ENCODE peak calls at places on chromosomes 5 and 9, in six cellular contexts. P is cardiac muscle cell; B is psoas muscle; Q is CD8-positive, alpha-beta memory T cell; S is H7; O is naive thymus-derived CD4-positive, alpha-beta T cell. N is an unnamed sample.

GRCh38 chr5:172414618-172415599 is 39.4 kb downstream of the SH3PXD2B start:
- DNase-seq in P (no peak), B (peak), Q (no peak), S (no peak), O (no peak), N (peak)

GRCh38 chr5:122112733-122113558 is 16.4 kb upstream of the ZNF474 start:
- DNase-seq in P (no peak), B (no peak), Q (no peak), S (no peak), O (no peak), N (no peak)

GRCh38 chr9:137534256-137535119 is 15.7 kb downstream of the PNPLA7 start:
- DNase-seq in P (peak), B (no peak), Q (peak), S (peak), O (no peak), N (peak)

GRCh38 chr5:88677502-88677901 is 205.5 kb downstream of the MEF2C start:
- DNase-seq in P (no peak), B (no peak), Q (no peak), S (no peak), O (no peak), N (no peak)

GRCh38 chr5:171342362-171343111 is 33.5 kb downstream of the TLX3 start:
- DNase-seq in P (peak), B (no peak), Q (no peak), S (peak), O (no peak), N (peak)

GRCh38 chr5:98774192-98775046 is 956 bp downstream of the RGMB start:
- DNase-seq in P (peak), B (peak), Q (peak), S (peak), O (peak), N (peak)

GRCh38 chr5:32461441-32462120 is 17.0 kb upstream of the ZFR start:
- DNase-seq in P (no peak), B (no peak), Q (no peak), S (no peak), O (no peak), N (peak)

GRCh38 chr9:128892223-128892892 is 10.4 kb downstream of the LRRC8A start:
- DNase-seq in P (no peak), B (peak), Q (no peak), S (peak), O (no peak), N (peak)

GRCh38 chr9:128706671-128707381 is 4.5 kb downstream of the PKN3 start:
- DNase-seq in P (no peak), B (peak), Q (no peak), S (peak), O (no peak), N (no peak)

GRCh38 chr5:167794121-167794520 is 497.3 kb upstream of the WWC1 start:
- DNase-seq in P (no peak), B (no peak), Q (no peak), S (no peak), O (no peak), N (no peak)

GRCh38 chr5:318341-318897 is 3.1 kb upstream of the AHRR start:
- DNase-seq in P (no peak), B (peak), Q (no peak), S (peak), O (no peak), N (peak)

GRCh38 chr5:168995024-168995423 is 305.9 kb downstream of the SLIT3 start:
- DNase-seq in P (no peak), B (no peak), Q (no peak), S (no peak), O (no peak), N (no peak)

GRCh38 chr9:99820330-99821186 is 1.1 kb upstream of the NR4A3 start:
- DNase-seq in P (peak), B (peak), Q (peak), S (peak), O (peak), N (peak)

GRCh38 chr9:4177970-4178758 is 121.7 kb downstream of the GLIS3 start:
- DNase-seq in P (no peak), B (no peak), Q (no peak), S (no peak), O (no peak), N (no peak)

GRCh38 chr9:131657456-131657855 is 82.4 kb downstream of the RAPGEF1 start:
- DNase-seq in P (no peak), B (no peak), Q (no peak), S (no peak), O (no peak), N (no peak)

GRCh38 chr9:20216438-20216837 is 405.9 kb downstream of the MLLT3 start:
- DNase-seq in P (no peak), B (no peak), Q (no peak), S (no peak), O (no peak), N (no peak)

GRCh38 chr5:68217476-68217984 is 2.0 kb downstream of the PIK3R1 start:
- DNase-seq in P (no peak), B (no peak), Q (no peak), S (no peak), O (no peak), N (peak)

GRCh38 chr5:35083150-35083549 is 35.4 kb upstream of the AGXT2 start:
- DNase-seq in P (no peak), B (no peak), Q (no peak), S (no peak), O (no peak), N (no peak)

GRCh38 chr5:14988210-14988609 is 116.6 kb upstream of the ANKH start:
- DNase-seq in P (no peak), B (no peak), Q (no peak), S (no peak), O (no peak), N (no peak)

GRCh38 chr9:1978941-1979340 is 36.2 kb upstream of the SMARCA2 start:
- DNase-seq in P (no peak), B (peak), Q (no peak), S (no peak), O (no peak), N (peak)

GRCh38 chr9:1980387-1980786 is 34.8 kb upstream of the SMARCA2 start:
- DNase-seq in P (no peak), B (no peak), Q (no peak), S (no peak), O (no peak), N (no peak)

GRCh38 chr9:1982074-1982473 is 33.1 kb upstream of the SMARCA2 start:
- DNase-seq in P (no peak), B (no peak), Q (no peak), S (no peak), O (no peak), N (no peak)

GRCh38 chr9:1977026-1977425 is 38.1 kb upstream of the SMARCA2 start:
- DNase-seq in P (no peak), B (no peak), Q (no peak), S (no peak), O (no peak), N (no peak)

GRCh38 chr9:1979815-1980367 is 35.3 kb upstream of the SMARCA2 start:
- DNase-seq in P (no peak), B (peak), Q (no peak), S (no peak), O (no peak), N (peak)
- H3K4me3 ChIP-seq in P (no peak), B (no peak), Q (no peak), S (no peak), O (no peak), N (no peak)

DNA sequence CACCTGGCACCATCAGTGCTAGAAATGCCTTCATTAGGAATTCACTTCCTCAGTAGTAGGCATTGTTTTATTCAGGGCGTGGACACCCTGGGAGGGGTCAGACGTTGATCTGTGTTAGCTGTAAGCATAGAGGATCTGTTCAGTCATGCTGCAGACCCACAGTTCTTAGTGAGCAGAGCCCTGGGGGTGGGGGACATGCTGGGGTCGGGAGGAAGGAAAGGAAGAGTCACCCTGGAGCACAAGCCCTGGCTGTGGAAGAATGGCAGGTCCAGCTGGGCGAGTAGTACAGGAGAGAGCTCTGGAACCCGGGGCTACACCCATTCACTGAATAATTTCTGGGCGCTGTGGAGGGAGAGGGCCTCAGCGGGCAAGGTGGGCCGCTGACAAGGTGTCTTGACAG is 172.5 kb downstream of the FSTL4 start:
- DNase-seq in P (no peak), B (no peak), Q (no peak), S (no peak), O (peak), N (no peak)
- H3K4me3 ChIP-seq in P (no peak), B (no peak), Q (no peak), S (no peak), O (no peak), N (no peak)

GRCh38 chr9:37904647-37905505 is 949 bp upstream of the SLC25A51 start:
- DNase-seq in P (no peak), B (no peak), Q (no peak), S (peak), O (no peak), N (peak)
- H3K4me3 ChIP-seq in P (peak), B (peak), Q (peak), S (peak), O (peak), N (peak)

DNA sequence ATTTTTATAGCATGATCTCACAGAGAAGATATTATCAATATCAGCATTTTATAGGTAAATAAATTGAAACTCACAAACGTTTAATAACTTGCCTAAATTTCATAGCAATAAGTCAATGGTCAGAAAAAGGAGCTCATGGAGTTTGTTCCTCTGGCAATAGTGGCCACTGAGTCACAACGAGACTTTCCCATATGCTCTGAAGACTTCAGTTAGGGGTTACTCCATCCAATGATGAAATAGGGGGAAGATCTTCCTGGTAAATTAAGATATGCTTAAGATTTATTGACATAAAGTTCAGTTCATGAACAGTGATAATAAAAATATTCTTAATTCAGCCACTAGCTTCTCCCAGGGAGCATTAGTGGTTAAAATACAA is 43.5 kb upstream of the HTR4 start:
- DNase-seq in P (no peak), B (no peak), Q (no peak), S (no peak), O (no peak), N (no peak)
- H3K4me3 ChIP-seq in P (no peak), B (no peak), Q (no peak), S (no peak), O (no peak), N (no peak)

GRCh38 chr9:37645903-37646506 is 4.7 kb upstream of the FRMPD1 start:
- DNase-seq in P (peak), B (no peak), Q (no peak), S (no peak), O (no peak), N (no peak)

GRCh38 chr9:37653385-37653784 is 2.6 kb downstream of the FRMPD1 start:
- DNase-seq in P (no peak), B (no peak), Q (no peak), S (no peak), O (no peak), N (no peak)

GRCh38 chr9:37650299-37650872 is 368 bp upstream of the FRMPD1 start:
- DNase-seq in P (no peak), B (no peak), Q (no peak), S (no peak), O (no peak), N (no peak)

GRCh38 chr9:37656936-37657335 is 6.2 kb downstream of the FRMPD1 start:
- DNase-seq in P (no peak), B (no peak), Q (no peak), S (no peak), O (no peak), N (no peak)

GRCh38 chr9:37650873-37651768 is at the start of gene FRMPD1:
- DNase-seq in P (peak), B (peak), Q (peak), S (peak), O (peak), N (peak)
- H3K4me3 ChIP-seq in P (peak), B (peak), Q (peak), S (peak), O (peak), N (peak)

DNA sequence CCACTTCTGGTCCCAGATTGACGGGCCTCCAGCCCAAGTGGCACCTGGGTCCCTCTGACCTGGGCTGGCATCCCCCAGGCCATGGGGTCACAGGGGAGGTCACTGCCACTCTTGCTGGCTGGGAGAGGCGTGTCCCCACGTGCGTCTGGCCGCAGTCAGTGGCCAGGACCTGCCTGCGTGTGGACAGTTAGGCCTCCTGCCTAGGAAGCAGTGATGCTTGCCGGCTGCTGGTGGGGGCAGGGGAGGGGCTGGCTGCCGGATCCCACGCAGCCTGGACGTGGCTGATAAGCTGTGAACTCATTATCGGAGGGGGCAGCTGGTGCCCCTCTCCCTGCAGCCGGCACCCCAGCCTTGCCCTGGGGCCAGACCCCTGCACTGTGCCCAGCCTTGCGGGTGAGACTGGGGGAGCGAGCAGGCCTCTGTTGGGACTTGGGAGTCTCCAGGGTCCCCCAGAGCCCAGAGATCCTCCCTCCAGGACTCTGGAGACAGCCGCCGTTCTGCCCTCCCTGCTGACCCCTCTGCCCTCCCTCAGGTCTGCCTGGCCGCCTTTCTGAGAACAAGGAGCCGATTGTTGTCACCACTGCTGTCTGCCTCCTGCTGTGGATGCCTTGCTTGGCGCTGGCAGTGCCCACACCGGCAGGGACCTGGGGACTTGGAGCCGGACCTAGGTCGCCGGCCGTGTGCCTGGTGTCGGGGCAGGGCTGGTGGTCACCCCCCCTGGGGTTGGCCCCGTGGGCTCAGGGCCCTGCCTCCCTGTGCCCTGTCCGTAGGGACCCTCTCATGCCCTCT is 12.3 kb downstream of the RXRA start:
- DNase-seq in P (no peak), B (no peak), Q (no peak), S (no peak), O (no peak), N (no peak)
- H3K4me3 ChIP-seq in P (no peak), B (peak), Q (no peak), S (no peak), O (no peak), N (no peak)

DNA sequence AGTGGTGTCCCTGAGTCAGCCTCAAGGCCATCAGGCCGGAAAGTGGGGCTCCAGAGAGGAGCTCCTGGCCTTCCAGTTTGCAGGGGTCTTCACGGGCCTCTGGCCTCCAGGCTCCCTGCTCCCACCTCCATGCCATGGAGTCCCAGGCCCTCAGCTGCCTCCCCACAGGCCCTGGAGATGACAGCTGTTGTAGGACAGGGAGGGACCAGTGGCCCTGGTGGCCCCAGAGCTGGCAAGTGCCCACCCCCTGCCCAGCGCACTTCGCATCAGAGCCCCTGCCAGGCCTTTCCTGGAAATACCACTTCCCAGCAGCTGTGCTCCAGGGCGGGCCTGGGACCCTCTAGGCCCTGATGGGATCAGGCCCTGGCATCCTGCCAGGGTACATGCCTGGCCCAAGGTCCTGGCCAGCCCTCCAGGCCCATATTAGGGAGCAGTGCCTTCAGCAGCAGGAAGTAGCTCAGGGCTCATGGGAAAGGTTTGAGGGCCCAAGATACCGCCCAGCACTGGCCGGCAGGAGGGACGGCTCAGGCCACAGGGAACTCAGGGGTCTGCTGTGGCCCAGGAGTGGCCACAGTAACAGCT is 2.5 kb downstream of the KCNT1 start:
- DNase-seq in P (peak), B (no peak), Q (no peak), S (no peak), O (no peak), N (no peak)
- H3K4me3 ChIP-seq in P (no peak), B (no peak), Q (no peak), S (no peak), O (no peak), N (no peak)

GRCh38 chr5:177502886-177503285 is 5.5 kb upstream of the PDLIM7 start:
- DNase-seq in P (no peak), B (no peak), Q (no peak), S (no peak), O (no peak), N (no peak)
- H3K4me3 ChIP-seq in P (no peak), B (no peak), Q (no peak), S (no peak), O (no peak), N (no peak)

DNA sequence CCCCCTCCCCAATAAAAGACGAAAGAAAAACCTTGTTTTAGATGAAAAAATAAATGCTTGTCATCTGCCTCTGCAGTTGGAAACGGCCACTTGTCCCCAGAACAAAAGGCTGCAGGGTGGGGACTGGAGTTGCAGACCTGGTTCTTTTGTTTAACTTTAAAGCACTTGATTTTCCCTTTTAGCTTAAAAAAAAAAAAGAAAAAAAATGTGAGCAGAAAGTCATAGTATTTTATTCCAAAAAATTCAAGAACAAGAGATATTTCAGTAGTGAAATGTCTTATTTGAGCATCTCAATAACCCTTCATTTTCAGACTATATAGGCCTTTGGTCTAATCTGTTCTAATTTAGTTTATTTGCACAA is 1.8 kb downstream of the MAP1B start:
- DNase-seq in P (no peak), B (no peak), Q (no peak), S (no peak), O (no peak), N (no peak)
- H3K4me3 ChIP-seq in P (peak), B (peak), Q (no peak), S (peak), O (no peak), N (peak)

N was measured in fibroblast of the aortic adventitia.